ENCODE peak calls at places on chromosomes 2 and 18, in six cellular contexts. N, O, U, V, K and I are unnamed samples.

GRCh38 chr18:28178720-28179119 is 1.8 kb upstream of the CDH2 start:
- DNase-seq in N (peak; percentile 6), O (no peak), U (no peak), V (no peak), K (no peak), I (peak; percentile 67)

GRCh38 chr2:231467016-231467545 is 2.8 kb upstream of the NCL start:
- DNase-seq in N (no peak), O (no peak), U (no peak), V (no peak), K (no peak), I (no peak)

GRCh38 chr2:213227458-213227857 is 56.8 kb upstream of the SPAG16 start:
- DNase-seq in N (peak; percentile 46), O (no peak), U (no peak), V (no peak), K (no peak), I (no peak)

GRCh38 chr2:105487142-105488069 is 88.6 kb upstream of the FHL2 start:
- DNase-seq in N (no peak), O (no peak), U (peak; percentile 81), V (peak; percentile 87), K (peak; percentile 69), I (peak; percentile 97)

GRCh38 chr18:47953471-47953931 is 23.0 kb upstream of the SMAD2 start:
- DNase-seq in N (peak; percentile 67), O (peak; percentile 52), U (peak; percentile 79), V (no peak), K (peak; percentile 80), I (no peak)

GRCh38 chr2:218716070-218716469 is 5.4 kb downstream of the TTLL4 start:
- DNase-seq in N (peak; percentile 29), O (no peak), U (no peak), V (no peak), K (peak; percentile 50), I (no peak)

GRCh38 chr2:36706021-36706328 is 9.5 kb downstream of the VIT start:
- DNase-seq in N (no peak), O (no peak), U (no peak), V (no peak), K (no peak), I (no peak)

GRCh38 chr2:73892631-73893329 is at the start of gene ACTG2:
- DNase-seq in N (no peak), O (no peak), U (no peak), V (no peak), K (no peak), I (peak; percentile 60)

GRCh38 chr2:45909677-45910191 is 258.3 kb downstream of the PRKCE start:
- DNase-seq in N (peak; percentile 88), O (no peak), U (no peak), V (no peak), K (no peak), I (peak; percentile 10)

GRCh38 chr2:113309655-113310387 is 31.1 kb upstream of the PAX8 start:
- DNase-seq in N (peak; percentile 86), O (no peak), U (no peak), V (no peak), K (no peak), I (no peak)

GRCh38 chr2:17719562-17720371 is 33.8 kb downstream of the SMC6 start:
- DNase-seq in N (peak; percentile 19), O (no peak), U (no peak), V (no peak), K (peak; percentile 31), I (peak; percentile 56)

GRCh38 chr2:81901017-81901416 is 1596.5 kb upstream of the LRRTM1 start:
- DNase-seq in N (peak; percentile 7), O (no peak), U (no peak), V (no peak), K (peak; percentile 5), I (peak; percentile 4)

GRCh38 chr2:176156959-176157498 is at the start of gene HOXD3:
- DNase-seq in N (no peak), O (no peak), U (no peak), V (no peak), K (no peak), I (no peak)

DNA sequence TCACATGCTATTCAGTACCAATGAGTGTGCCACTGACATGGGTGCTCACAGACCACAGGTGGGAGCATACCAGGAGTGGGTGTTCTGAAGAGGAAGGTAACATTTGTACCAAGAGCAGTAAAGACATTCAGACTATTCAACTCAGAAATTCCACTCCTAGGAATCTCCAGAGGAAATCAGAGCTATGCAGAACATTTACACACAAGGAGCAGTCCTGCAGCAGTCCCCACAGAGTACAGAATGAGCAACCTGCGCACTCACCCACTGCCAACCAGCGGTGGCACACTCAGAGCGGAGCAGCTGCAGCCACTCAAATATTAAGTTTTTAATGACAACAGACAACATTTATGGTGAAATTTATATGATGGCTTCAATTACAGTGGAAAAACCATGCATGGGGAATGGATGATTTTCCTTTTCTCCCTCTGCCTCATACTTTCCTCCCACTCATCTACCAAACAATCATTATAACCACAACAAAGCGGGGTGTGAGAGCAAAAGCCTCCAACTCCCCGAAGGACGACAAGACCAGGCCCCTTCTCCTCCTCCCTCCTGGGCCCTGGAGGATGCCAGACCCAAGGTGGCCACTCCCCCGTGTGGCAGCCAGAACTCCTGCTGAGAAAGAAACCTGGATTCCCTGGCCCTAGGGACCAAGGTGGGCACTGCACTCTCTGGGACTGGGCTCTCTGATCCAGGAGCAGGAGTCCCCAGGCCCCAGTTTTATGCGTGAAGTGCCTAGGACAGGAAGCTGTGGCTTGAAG is 5.4 kb downstream of the HS6ST1 start:
- DNase-seq in N (peak; percentile 36), O (peak; percentile 44), U (no peak), V (no peak), K (peak; percentile 59), I (no peak)
- TF ChIP-seq CTCF in N (peak; percentile 55), O (peak; percentile 47), U (peak; percentile 39), V (peak; percentile 46), K (peak; percentile 39), I (peak; percentile 36)

GRCh38 chr2:65164379-65165023 is 34.6 kb upstream of the RAB1A start:
- DNase-seq in N (no peak), O (peak; percentile 25), U (no peak), V (no peak), K (peak; percentile 38), I (no peak)
- H3K4me3 ChIP-seq in N (no peak overlapping the region), O (no peak overlapping the region), U (no peak overlapping the region), V (no peak overlapping the region), K (no peak overlapping the region), I (no peak overlapping the region)

DNA sequence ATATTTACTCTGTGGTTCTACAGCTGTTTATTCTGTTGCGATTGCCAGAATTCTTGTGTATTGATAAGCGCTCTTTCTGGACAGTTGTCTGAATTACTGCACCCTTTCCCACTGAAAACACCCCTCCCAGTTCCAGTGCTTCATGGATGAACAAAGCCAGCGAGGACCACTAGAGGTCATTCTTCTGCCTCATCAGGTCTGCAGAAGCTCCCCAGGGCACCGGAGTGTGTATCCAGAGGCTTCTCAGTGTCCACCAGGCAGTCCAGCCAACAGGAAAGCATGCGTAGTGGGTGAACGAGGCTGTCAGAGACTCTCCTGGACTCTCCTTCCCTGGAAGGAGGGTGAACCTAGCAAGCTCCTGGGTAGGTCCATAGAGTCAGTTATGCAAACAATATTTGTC is 40.6 kb upstream of the INHBB start:
- DNase-seq in N (no peak), O (no peak), U (no peak), V (no peak), K (peak; percentile 31), I (peak; percentile 42)
- TF ChIP-seq CTCF in N (no peak), O (peak; percentile 10), U (peak; percentile 41), V (peak; percentile 19), K (peak; percentile 46), I (peak; percentile 58)

GRCh38 chr18:13610517-13610916 is 115.8 kb downstream of the FAM210A start:
- DNase-seq in N (no peak), O (no peak), U (no peak), V (no peak), K (no peak), I (no peak)
- H3K4me3 ChIP-seq in N (no peak overlapping the region), O (no peak overlapping the region), U (no peak overlapping the region), V (no peak overlapping the region), K (no peak overlapping the region), I (no peak overlapping the region)

DNA sequence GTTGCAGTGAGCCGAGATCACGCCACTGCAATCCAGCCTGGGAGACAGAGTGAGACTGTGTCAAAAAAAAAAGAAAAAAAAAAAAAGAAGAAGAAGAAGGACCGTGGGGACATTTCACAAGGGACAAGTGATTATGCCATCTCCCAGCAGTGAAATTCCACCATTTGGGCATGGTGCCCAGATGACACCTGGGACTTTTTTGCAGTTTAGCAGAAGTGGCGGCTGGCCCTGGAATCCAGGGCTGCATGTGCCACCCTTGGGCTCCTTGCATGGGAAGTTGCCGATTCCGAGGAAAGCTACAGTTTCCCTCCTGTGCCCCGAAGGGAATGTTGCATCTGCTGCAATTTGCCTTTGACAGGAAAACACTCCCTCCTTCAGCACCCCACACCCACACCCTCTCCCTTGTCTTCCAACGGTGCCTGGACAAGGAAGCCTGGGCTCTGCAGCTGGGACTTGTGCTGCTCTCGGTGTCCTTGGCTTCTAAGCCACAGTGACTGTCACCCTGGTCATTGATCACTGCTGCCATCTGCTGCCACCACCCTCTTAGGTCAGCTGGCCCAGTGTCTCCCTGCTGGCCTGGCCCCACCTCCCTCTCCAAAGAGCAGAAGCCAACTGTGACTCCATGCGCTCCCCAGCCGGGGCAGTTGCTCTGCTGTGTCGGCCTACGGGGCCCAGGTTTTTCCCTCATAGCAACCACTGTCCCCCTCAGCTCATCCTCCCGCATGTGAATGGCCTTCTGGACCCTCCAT is 56.4 kb upstream of the LRRC30 start:
- DNase-seq in N (peak; percentile 17), O (peak; percentile 65), U (no peak), V (no peak), K (peak; percentile 40), I (peak; percentile 26)
- TF ChIP-seq CTCF in N (peak; percentile 6), O (no peak), U (no peak), V (peak; percentile 16), K (no peak), I (peak; percentile 15)

DNA sequence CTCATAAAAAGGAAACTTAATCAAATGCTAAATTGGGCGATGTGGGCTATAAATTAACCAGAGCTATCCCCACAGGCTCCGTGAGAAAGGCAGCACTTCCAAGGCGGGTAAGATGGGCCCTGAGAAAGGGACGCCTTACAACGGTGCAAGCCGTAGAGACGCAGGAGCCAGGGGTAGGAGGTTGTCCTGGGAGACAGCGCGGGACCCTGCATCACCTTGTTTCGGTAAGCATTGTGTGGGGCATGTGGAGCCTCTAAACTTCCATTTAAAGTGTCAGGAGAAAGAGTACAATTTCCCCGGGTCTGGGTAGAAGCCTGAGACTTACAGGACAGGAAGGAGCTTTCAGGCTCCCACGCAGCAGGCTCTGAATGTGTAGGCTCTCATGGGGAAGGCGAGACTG is 1.2 kb upstream of the PER2 start:
- DNase-seq in N (no peak), O (no peak), U (no peak), V (no peak), K (peak; percentile 8), I (no peak)
- H3K4me3 ChIP-seq in N (peak overlapping the region; percentile 69), O (no peak overlapping the region), U (peak overlapping the region; percentile 78), V (peak overlapping the region; percentile 56), K (peak overlapping the region; percentile 50), I (peak overlapping the region; percentile 80)